ENCODE peak calls at places on chromosomes 12 and 14, in four cellular contexts. G is HepG2, S is GM12878, J is K562. U is an unnamed sample.

GRCh38 chr12:1807107-1807478 is 13.3 kb upstream of the LRTM2 start:
- DNase-seq in G (peak), S (no peak), J (no peak), U (no peak)

GRCh38 chr12:46926536-46926935 is 100.7 kb upstream of the SLC38A4 start:
- DNase-seq in G (no peak), S (no peak), J (no peak), U (no peak)

GRCh38 chr14:101454229-101454628 is 107.1 kb upstream of the DIO3 start:
- DNase-seq in G (no peak), S (no peak), J (no peak), U (no peak)

GRCh38 chr12:2794261-2794735 is 472 bp upstream of the FKBP4 start:
- DNase-seq in G (no peak), S (no peak), J (peak), U (no peak)

GRCh38 chr14:75794615-75795038 is 133.6 kb downstream of the TTLL5 start:
- DNase-seq in G (peak), S (no peak), J (no peak), U (no peak)

GRCh38 chr14:63853831-63854293 is 1.1 kb downstream of the SYNE2 start:
- DNase-seq in G (peak), S (no peak), J (no peak), U (peak)

GRCh38 chr12:73445658-73446324 is 1091.8 kb upstream of the ATXN7L3B start:
- DNase-seq in G (no peak), S (no peak), J (no peak), U (no peak)

GRCh38 chr14:34063042-34063441 is 112.2 kb upstream of the EGLN3 start:
- DNase-seq in G (no peak), S (no peak), J (no peak), U (no peak)

GRCh38 chr14:37411079-37411735 is 183.8 kb downstream of the FOXA1 start:
- DNase-seq in G (no peak), S (no peak), J (no peak), U (no peak)

GRCh38 chr12:94588271-94588785 is 62.0 kb downstream of the TMCC3 start:
- DNase-seq in G (no peak), S (no peak), J (no peak), U (no peak)

GRCh38 chr12:94589591-94590001 is 60.8 kb downstream of the TMCC3 start:
- DNase-seq in G (no peak), S (no peak), J (no peak), U (no peak)

GRCh38 chr14:59363545-59364226 is 101.5 kb downstream of the GPR135 start:
- DNase-seq in G (no peak), S (no peak), J (peak), U (no peak)

GRCh38 chr12:46402861-46403731 is 30.5 kb upstream of the SLC38A2 start:
- DNase-seq in G (peak), S (no peak), J (no peak), U (no peak)

GRCh38 chr12:66152732-66153131 is 17.1 kb downstream of the TMBIM4 start:
- DNase-seq in G (no peak), S (no peak), J (no peak), U (no peak)

GRCh38 chr14:65788876-65789859 is 376.6 kb downstream of the FUT8 start:
- DNase-seq in G (peak), S (no peak), J (no peak), U (no peak)

GRCh38 chr12:76026643-76027063 is 4.9 kb downstream of the PHLDA1 start:
- DNase-seq in G (peak), S (no peak), J (no peak), U (no peak)

GRCh38 chr14:101854366-101854765 is 92.9 kb downstream of the PPP2R5C start:
- DNase-seq in G (no peak), S (no peak), J (no peak), U (no peak)

GRCh38 chr12:1204581-1205121 is 213.6 kb downstream of the ERC1 start:
- DNase-seq in G (no peak), S (peak), J (no peak), U (no peak)

GRCh38 chr14:62954165-62954564 is 91.1 kb downstream of the KCNH5 start:
- DNase-seq in G (no peak), S (no peak), J (no peak), U (no peak)

GRCh38 chr12:49662998-49663843 is 39.9 kb downstream of the PRPF40B start:
- DNase-seq in G (peak), S (peak), J (peak), U (no peak)
- TF ChIP-seq EP300 in G (no peak), S (peak), J (peak), U (no peak)

DNA sequence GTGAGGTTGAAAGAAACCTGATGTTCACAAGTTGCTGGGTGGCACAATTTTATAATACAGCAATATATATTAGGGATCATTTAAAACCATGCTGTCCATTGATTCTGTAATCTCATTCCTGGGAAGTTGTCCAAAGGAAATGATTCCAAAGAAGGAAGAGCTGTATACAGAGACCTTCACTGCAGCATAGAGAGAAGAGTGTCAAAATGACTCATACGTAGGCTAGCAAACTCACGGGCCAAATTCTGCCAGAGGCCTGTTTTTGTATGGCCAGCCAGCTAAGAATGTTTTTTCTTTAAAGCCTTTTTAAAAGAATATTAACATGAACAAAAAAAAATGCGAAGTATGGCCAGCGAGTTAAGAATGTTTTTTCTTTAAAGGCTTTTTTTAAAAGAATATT is 69.3 kb upstream of the MED13L start:
- DNase-seq in G (no peak), S (no peak), J (peak), U (peak)
- H3K4me2 ChIP-seq in G (no peak), S (no peak), J (peak), U (peak)

GRCh38 chr12:131894313-131894860 is at the start of gene ULK1:
- DNase-seq in G (peak), S (peak), J (peak), U (peak)
- TF ChIP-seq BHLHE40 in G (no peak), S (no peak), J (no peak), U (no peak)

GRCh38 chr14:71304588-71305133 is 397.4 kb downstream of the PCNX1 start:
- DNase-seq in G (no peak), S (no peak), J (no peak), U (no peak)
- TF ChIP-seq EP300 in G (no peak), S (no peak), J (no peak), U (no peak)

DNA sequence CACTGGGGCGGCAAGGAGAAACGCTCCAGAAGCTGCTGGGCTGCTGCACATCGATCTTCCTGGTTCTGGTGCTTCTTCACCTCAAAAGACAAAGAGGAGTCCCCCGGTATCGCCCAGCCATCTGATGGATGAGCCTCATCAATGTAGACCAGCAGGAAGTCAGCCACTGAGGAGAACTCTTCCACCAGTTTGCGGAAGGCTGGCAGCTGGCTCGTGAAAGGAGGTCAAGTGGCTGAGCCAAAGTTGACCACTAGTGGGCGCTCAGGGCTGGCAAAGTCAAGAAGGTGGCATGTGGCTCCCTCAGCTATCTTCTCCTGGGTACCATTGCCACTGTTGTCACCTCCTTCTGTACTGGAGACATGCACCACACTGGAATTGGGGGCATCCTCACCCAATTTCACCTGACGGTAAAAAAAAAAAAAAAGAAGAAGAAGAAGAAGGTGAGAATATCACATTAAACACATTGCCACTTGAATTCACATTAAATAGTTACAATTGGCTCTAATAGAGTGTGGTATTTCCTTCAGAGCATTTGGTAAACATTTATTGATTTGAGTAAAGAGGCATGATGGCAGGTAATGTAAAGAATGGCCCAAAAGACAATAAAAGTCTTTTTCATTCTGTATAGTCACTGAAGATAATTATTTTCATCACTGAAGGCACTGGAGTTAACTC is 8.3 kb downstream of the DIO2 start:
- DNase-seq in G (peak), S (no peak), J (peak), U (no peak)
- H3K4me2 ChIP-seq in G (no peak), S (no peak), J (no peak), U (no peak)

GRCh38 chr14:60647081-60647836 is 2.0 kb downstream of the SIX1 start:
- DNase-seq in G (peak), S (no peak), J (no peak), U (peak)
- TF ChIP-seq BHLHE40 in G (no peak), S (no peak), J (no peak), U (no peak)

GRCh38 chr12:85836716-85837100 is 499 bp upstream of the RASSF9 start:
- DNase-seq in G (no peak), S (no peak), J (no peak), U (no peak)
- TF ChIP-seq EP300 in G (no peak), S (no peak), J (no peak), U (peak)

DNA sequence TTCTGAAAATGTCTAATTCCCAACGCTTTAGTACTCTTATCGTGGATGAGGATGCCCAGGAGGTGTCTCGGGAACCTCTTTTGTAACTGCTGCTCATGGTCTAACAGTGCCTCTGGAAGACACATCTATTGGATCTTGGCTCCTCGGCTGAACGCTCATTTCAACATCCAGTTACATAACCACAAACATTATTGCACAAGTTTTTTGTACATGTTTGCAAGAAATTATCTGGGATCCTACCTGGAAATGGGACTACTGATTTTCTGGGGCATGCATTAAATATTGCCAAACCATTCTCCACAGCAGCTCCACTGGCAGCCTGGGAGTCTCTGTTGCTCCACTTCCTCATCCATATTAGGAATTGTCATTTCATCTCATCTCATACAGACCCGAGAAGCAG is 117.5 kb upstream of the EVL start:
- DNase-seq in G (peak), S (no peak), J (no peak), U (no peak)
- H3K4me2 ChIP-seq in G (no peak), S (no peak), J (no peak), U (no peak)

DNA sequence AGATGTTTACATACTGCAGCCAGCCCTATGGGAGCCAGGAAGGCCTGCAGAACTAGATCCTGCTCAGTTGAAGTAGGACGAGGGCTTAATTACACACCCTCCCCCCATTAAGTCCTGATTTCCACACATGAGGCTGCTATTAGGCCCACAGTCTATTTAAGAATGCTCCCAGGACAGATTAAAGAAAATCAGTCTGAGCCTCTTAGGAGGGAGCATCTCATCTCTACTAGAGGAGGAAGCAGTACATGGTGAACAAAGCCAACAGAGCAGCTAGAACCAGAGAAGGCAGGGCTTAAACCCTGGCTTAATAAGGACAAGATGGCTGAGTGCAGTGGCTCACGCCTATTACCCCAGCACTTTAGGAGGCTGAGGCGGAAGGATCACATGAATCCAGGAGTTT is 55.8 kb upstream of the ARHGAP5 start:
- DNase-seq in G (no peak), S (no peak), J (no peak), U (no peak)
- TF ChIP-seq BHLHE40 in G (no peak), S (no peak), J (no peak), U (no peak)